ENCODE peak calls at places on chromosomes 11 and 22, in four cellular contexts. D is NCI-H1105 treated with DMSO at 0.1 percent for 48 hours, H is NCI-H1417, C is H9. B is an unnamed sample.

GRCh38 chr22:27100789-27101188 is 443.4 kb downstream of the MIAT start:
- DNase-seq in D (peak; percentile 63), H (no peak), C (peak; percentile 57), B (no peak)

GRCh38 chr11:78952188-78952587 is 377.5 kb upstream of the NARS2 start:
- DNase-seq in D (no peak), H (no peak), C (no peak), B (no peak)

GRCh38 chr22:37932821-37933578 is 20.4 kb downstream of the C22orf23 start:
- DNase-seq in D (peak; percentile 57), H (no peak), C (no peak), B (no peak)

GRCh38 chr11:80719292-80719646 is 1278.4 kb upstream of the TENM4 start:
- DNase-seq in D (no peak), H (peak; percentile 25), C (no peak), B (no peak)

GRCh38 chr11:62689421-62690183 is at the start of gene LRRN4CL:
- DNase-seq in D (no peak), H (no peak), C (no peak), B (peak; percentile 90)

GRCh38 chr11:118924591-118925585 is 838 bp downstream of the BCL9L start:
- DNase-seq in D (peak; percentile 54), H (peak; percentile 66), C (peak; percentile 71), B (peak; percentile 78)

GRCh38 chr11:12239396-12240298 is 129.3 kb downstream of the MICAL2 start:
- DNase-seq in D (no peak), H (no peak), C (no peak), B (no peak)

GRCh38 chr22:37739000-37739399 is 42.2 kb downstream of the TRIOBP start:
- DNase-seq in D (no peak), H (no peak), C (no peak), B (peak; percentile 88)

GRCh38 chr22:40709752-40710413 is 30.6 kb downstream of the MCHR1 start:
- DNase-seq in D (no peak), H (no peak), C (no peak), B (peak; percentile 28)

GRCh38 chr11:106091480-106092123 is 14.1 kb downstream of the AASDHPPT start:
- DNase-seq in D (no peak), H (no peak), C (no peak), B (no peak)

GRCh38 chr11:108752297-108752751 is 87.5 kb downstream of the DDX10 start:
- DNase-seq in D (no peak), H (no peak), C (no peak), B (no peak)

GRCh38 chr11:19963697-19964340 is 196.5 kb downstream of the DBX1 start:
- DNase-seq in D (no peak), H (no peak), C (no peak), B (no peak)